ENCODE peak calls at places on chromosomes 6 and 20, in four cellular contexts. V is breast epithelium, A is HCT116, R is transverse colon. F is an unnamed sample.

GRCh38 chr20:23231561-23232218 is 118.9 kb upstream of the NXT1 start:
- DNase-seq in V (no peak), A (no peak), R (no peak), F (no peak)

GRCh38 chr6:16712931-16713484 is 48.3 kb downstream of the ATXN1 start:
- DNase-seq in V (no peak), A (peak; percentile 91), R (peak; percentile 35), F (peak; percentile 22)

GRCh38 chr6:35691027-35691824 is 2.5 kb upstream of the FKBP5 start:
- DNase-seq in V (peak; percentile 78), A (no peak), R (peak; percentile 77), F (no peak)

GRCh38 chr6:107965746-107966145 is 7.7 kb upstream of the SEC63 start:
- DNase-seq in V (no peak), A (no peak), R (no peak), F (no peak)

GRCh38 chr20:4944518-4944917 is 56.8 kb downstream of the SLC23A2 start:
- DNase-seq in V (no peak), A (no peak), R (no peak), F (no peak)

GRCh38 chr20:63501818-63502670 is 3.2 kb upstream of the EEF1A2 start:
- DNase-seq in V (no peak), A (no peak), R (no peak), F (no peak)

GRCh38 chr20:1861996-1862664 is 33.1 kb upstream of the SIRPA start:
- DNase-seq in V (no peak), A (no peak), R (no peak), F (no peak)

GRCh38 chr20:8242827-8243764 is 111.0 kb downstream of the PLCB1 start:
- DNase-seq in V (no peak), A (no peak), R (no peak), F (no peak)

GRCh38 chr6:119132211-119133004 is 53.9 kb upstream of the FAM184A start:
- DNase-seq in V (no peak), A (no peak), R (no peak), F (no peak)

GRCh38 chr6:153099636-153100035 is 31.4 kb downstream of the RGS17 start:
- DNase-seq in V (no peak), A (no peak), R (no peak), F (peak; percentile 20)

GRCh38 chr20:41532935-41533334 is 85.2 kb downstream of the CHD6 start:
- DNase-seq in V (no peak), A (no peak), R (no peak), F (no peak)

GRCh38 chr6:68740828-68741500 is 105.9 kb downstream of the ADGRB3 start:
- DNase-seq in V (no peak), A (no peak), R (no peak), F (no peak)

GRCh38 chr20:19568128-19568527 is 189.9 kb upstream of the RIN2 start:
- DNase-seq in V (no peak), A (no peak), R (no peak), F (no peak)

DNA sequence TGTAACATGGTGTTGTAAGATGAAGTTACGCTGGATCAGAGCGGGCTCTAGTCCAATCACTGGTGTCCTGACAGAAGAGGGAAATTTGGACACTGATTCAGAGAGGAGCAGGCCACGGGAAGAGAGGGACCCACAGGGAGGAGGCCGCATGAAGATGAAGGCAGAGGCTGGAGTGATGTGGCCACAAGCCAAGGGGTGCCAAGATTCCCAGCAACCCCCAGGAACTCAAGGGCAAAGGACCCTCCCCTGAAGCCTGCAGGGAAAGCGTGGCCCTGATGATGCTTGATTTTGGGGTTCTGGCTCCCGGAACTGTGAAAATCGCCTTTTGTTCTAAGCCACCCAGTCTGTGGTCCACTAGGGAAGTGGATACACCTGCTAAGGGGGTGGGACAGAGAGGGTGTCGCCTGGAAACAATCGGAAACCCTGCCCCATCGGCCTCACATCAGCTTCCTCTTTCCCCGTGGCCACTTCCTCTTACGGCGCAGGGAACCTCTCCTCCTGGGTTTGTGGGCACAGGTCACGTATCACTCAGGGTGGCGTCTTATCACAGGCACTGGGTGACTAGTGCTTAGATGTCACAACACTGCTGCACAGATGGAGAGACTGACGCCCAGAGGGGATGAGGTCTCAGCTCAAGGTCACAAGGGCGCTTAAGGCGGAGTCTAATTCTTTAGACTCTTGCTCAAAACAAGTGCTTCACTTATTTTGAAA is 58.0 kb downstream of the SULF2 start:
- DNase-seq in V (no peak), A (no peak), R (peak; percentile 62), F (no peak)
- TF ChIP-seq POLR2A in V (no peak), A (no peak), R (no peak), F (no peak)

DNA sequence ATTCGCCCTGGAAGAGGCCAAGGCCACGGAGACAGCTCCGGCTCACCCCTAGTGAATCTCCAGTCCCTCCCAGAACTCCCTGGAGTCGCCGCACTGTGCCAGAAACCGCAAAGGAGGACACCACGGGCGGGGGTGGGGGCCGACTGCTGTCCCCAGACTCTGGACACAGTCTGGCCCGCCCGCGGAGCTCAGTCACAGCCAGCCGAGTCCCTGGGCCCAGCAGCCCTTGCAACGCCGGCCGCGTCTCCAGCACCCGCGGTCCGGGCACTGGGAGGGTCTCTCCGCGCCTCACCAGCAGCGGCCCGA is 541 bp downstream of the PEX6 start:
- DNase-seq in V (no peak), A (no peak), R (peak; percentile 51), F (peak; percentile 74)
- TF ChIP-seq POLR2A in V (no peak), A (no peak), R (no peak), F (no peak)

DNA sequence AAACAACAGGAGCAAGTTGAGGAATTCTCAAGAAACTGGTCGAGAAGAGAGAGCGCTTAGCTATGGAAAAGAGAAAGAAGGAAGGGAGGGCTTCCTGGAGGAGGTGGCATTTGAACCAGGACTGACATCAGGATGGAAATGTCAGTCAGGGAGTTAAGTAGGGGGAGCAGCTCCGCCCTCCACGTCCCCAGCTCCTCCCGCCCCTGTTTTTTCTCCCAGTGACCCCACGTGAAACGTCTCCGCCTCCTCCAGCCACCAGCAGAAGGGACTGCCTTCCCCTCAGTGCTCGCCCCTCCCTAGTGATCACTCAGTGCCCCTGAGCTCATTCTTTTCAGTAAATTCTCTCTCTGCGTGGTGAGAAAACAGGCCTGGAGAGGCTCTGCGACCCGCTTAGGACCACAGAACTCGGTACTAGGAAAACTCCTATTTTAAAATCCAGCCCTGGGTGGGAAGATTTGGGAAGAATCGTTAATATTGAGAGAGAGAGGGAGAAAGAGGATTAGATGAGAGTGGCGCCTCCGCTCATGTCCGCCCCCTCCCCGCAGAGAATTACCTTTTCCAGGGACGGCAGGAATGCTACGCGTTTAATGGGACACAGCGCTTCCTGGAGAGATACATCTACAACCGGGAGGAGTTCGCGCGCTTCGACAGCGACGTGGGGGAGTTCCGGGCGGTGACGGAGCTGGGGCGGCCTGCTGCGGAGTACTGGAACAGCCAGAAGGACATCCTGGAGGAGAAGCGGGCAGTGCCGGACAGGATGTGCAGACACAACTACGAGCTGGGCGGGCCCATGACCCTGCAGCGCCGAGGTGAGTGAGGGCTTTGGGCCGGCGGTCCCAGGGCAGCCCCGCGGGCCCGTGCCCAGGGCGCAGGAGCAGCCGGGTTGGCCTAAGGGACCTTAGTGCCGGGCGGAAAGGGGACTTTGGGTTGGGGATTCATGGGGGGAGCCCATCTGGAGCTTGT is 4.6 kb downstream of the HLA-DPB1 start:
- DNase-seq in V (no peak), A (no peak), R (peak; percentile 55), F (peak; percentile 34)
- TF ChIP-seq POLR2A in V (no peak), A (no peak), R (peak; percentile 30), F (peak; percentile 27)

DNA sequence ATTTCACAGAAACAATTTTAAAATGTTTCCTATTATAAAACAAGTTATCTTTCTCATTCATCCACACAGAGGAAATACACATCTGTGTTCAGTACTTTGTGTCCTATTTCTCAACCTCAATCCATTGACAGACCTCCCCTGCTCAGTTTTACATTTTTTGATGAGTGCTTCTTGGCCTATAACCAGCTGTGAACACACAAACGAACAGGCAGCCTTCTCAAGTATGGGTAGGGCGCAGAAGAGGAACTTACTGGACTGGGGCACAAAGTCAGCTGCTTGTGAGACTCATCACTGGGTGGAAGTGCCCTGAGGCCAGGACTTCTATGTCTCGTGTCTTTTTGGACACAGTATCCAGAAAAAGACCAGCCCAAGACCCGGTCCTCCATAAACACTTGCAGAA is 2.8 kb downstream of the RPS6KA2 start:
- DNase-seq in V (no peak), A (no peak), R (no peak), F (no peak)
- TF ChIP-seq POLR2A in V (no peak), A (no peak), R (no peak), F (no peak)

F was measured in erythroblast.